ENCODE peak calls at places on chromosomes 5 and 9, in nine cellular contexts. O, T, H, N, D, J, Y, Z and C are unnamed samples.
A peak's percentile ranks its signal among the peaks of the same experiment; 100 is the strongest.

GRCh38 chr5:149529463-149529862 is 21.8 kb downstream of the CSNK1A1 start:
- DNase-seq in D (no peak), J (no peak), T (no peak), N (no peak), Z (no peak), Y (no peak), H (no peak), O (no peak), C (no peak)

GRCh38 chr9:105957830-105958229 is 263.5 kb downstream of the TMEM38B start:
- DNase-seq in J (no peak), N (no peak), O (no peak), H (no peak), Y (no peak), Z (no peak), T (no peak), D (no peak), C (no peak)

GRCh38 chr5:93677344-93678021 is 63.9 kb downstream of the POU5F2 start:
- DNase-seq in D (peak; percentile 42), J (peak; percentile 52), H (no peak), Z (peak; percentile 90), O (peak; percentile 81), T (no peak), Y (no peak), N (no peak), C (no peak)

GRCh38 chr5:131209506-131210191 is 38.9 kb downstream of the LYRM7 start:
- DNase-seq in N (no peak), D (no peak), J (no peak), Z (no peak), O (no peak), Y (no peak), H (no peak), T (no peak), C (no peak)

GRCh38 chr9:34996181-34996904 is 6.8 kb downstream of the DNAJB5 start:
- DNase-seq in T (no peak), Z (no peak), H (no peak), D (no peak), O (no peak), J (no peak), N (no peak), Y (no peak), C (no peak)

GRCh38 chr9:12819436-12820185 is 44.8 kb downstream of the LURAP1L start:
- DNase-seq in J (peak; percentile 26), O (peak; percentile 31), N (no peak), Y (peak; percentile 19), Z (peak; percentile 69), D (peak; percentile 28), T (no peak), H (peak; percentile 70), C (no peak)

GRCh38 chr5:179232091-179232490 is 113.2 kb downstream of the ADAMTS2 start:
- DNase-seq in Z (no peak), H (no peak), N (no peak), Y (no peak), O (no peak), J (no peak), D (no peak), T (peak; percentile 38), C (peak; percentile 33)

GRCh38 chr5:151581841-151582583 is 9.1 kb downstream of the FAT2 start:
- DNase-seq in Y (no peak), Z (no peak), T (no peak), N (no peak), D (no peak), H (no peak), J (peak; percentile 32), O (no peak), C (no peak)

GRCh38 chr5:83636141-83636540 is 84.5 kb downstream of the HAPLN1 start:
- DNase-seq in O (peak; percentile 33), N (no peak), H (no peak), J (no peak), Z (peak; percentile 28), T (no peak), Y (no peak), D (no peak), C (no peak)

GRCh38 chr5:154287136-154287535 is 96.6 kb downstream of the GALNT10 start:
- DNase-seq in N (no peak), D (no peak), Z (peak; percentile 63), O (peak; percentile 84), J (no peak), H (peak; percentile 88), T (no peak), Y (no peak), C (no peak)

GRCh38 chr5:78526049-78526525 is 122.5 kb downstream of the LHFPL2 start:
- DNase-seq in O (peak; percentile 95), N (no peak), H (peak; percentile 35), Y (no peak), D (no peak), J (no peak), Z (peak; percentile 91), T (no peak), C (no peak)

GRCh38 chr5:176364765-176365662 is at the start of gene ARL10:
- DNase-seq in H (no peak), Z (peak; percentile 20), T (peak; percentile 89), Y (peak; percentile 41), J (peak; percentile 74), N (no peak), O (no peak), D (no peak), C (no peak)

GRCh38 chr5:122142480-122142879 is 13.1 kb downstream of the ZNF474 start:
- DNase-seq in H (peak; percentile 20), Y (no peak), O (peak; percentile 86), J (no peak), D (no peak), N (no peak), T (no peak), Z (peak; percentile 85), C (no peak)

GRCh38 chr5:60533789-60534188 is 166.2 kb downstream of the DEPDC1B start:
- DNase-seq in N (no peak), D (no peak), O (no peak), H (no peak), Z (no peak), Y (no peak), T (no peak), J (no peak), C (no peak)

GRCh38 chr9:114539718-114540410 is 34.6 kb upstream of the WHRN start:
- DNase-seq in O (no peak), Y (peak; percentile 25), T (no peak), N (no peak), D (no peak), H (no peak), Z (no peak), J (no peak), C (no peak)

GRCh38 chr9:114532561-114533237 is 27.4 kb upstream of the WHRN start:
- DNase-seq in T (no peak), N (no peak), Z (peak; percentile 52), D (no peak), Y (no peak), O (peak; percentile 10), H (no peak), J (no peak), C (no peak)

GRCh38 chr9:114538241-114538640 is 33.0 kb upstream of the WHRN start:
- DNase-seq in N (no peak), J (no peak), Y (peak; percentile 69), D (peak; percentile 88), O (no peak), Z (no peak), H (peak; percentile 70), T (peak; percentile 78), C (no peak)
- TF ChIP-seq CTCF in N (peak; percentile 32), J (no peak), Y (peak; percentile 55), D (peak; percentile 26), O (no peak), Z (no peak), H (peak; percentile 27), T (peak; percentile 26), C (no peak)

GRCh38 chr9:75083188-75083976 is 4.6 kb downstream of the NMRK1 start:
- DNase-seq in H (no peak), N (no peak), Z (no peak), Y (peak; percentile 71), D (no peak), O (no peak), J (no peak), T (no peak), C (no peak)
- TF ChIP-seq CTCF in H (no peak), N (no peak), Z (no peak), Y (no peak), D (no peak), O (no peak), J (no peak), T (no peak), C (no peak)

GRCh38 chr9:89376286-89376685 is 58.0 kb downstream of the SECISBP2 start:
- DNase-seq in Z (no peak), H (no peak), Y (no peak), T (no peak), J (no peak), O (no peak), N (no peak), D (no peak), C (no peak)

GRCh38 chr9:89374176-89374575 is 55.9 kb downstream of the SECISBP2 start:
- DNase-seq in T (no peak), J (no peak), D (no peak), O (peak; percentile 7), H (no peak), N (no peak), Z (no peak), Y (no peak), C (no peak)

GRCh38 chr9:89376741-89377140 is 58.4 kb downstream of the SECISBP2 start:
- DNase-seq in D (no peak), O (no peak), J (no peak), T (no peak), H (no peak), Z (no peak), Y (no peak), N (no peak), C (no peak)

GRCh38 chr9:89377411-89377810 is 59.1 kb downstream of the SECISBP2 start:
- DNase-seq in H (no peak), N (no peak), Y (no peak), T (peak; percentile 64), J (no peak), D (no peak), O (no peak), Z (no peak), C (no peak)

GRCh38 chr9:89375181-89375760 is 57.0 kb downstream of the SECISBP2 start:
- DNase-seq in H (no peak), J (peak; percentile 43), Y (no peak), D (no peak), N (no peak), O (no peak), T (peak; percentile 86), Z (no peak), C (no peak)
- TF ChIP-seq CTCF in H (no peak), J (no peak), Y (no peak), D (no peak), N (no peak), O (no peak), T (no peak), Z (no peak), C (peak; percentile 13)

GRCh38 chr9:70883056-70883455 is 238.4 kb downstream of the TRPM3 start:
- DNase-seq in Y (no peak), D (no peak), Z (peak; percentile 63), H (no peak), O (peak; percentile 73), N (no peak), T (no peak), J (no peak), C (no peak)
- TF ChIP-seq CTCF in Y (no peak), D (no peak), Z (no peak), H (no peak), O (no peak), N (no peak), T (no peak), J (no peak), C (no peak)

DNA sequence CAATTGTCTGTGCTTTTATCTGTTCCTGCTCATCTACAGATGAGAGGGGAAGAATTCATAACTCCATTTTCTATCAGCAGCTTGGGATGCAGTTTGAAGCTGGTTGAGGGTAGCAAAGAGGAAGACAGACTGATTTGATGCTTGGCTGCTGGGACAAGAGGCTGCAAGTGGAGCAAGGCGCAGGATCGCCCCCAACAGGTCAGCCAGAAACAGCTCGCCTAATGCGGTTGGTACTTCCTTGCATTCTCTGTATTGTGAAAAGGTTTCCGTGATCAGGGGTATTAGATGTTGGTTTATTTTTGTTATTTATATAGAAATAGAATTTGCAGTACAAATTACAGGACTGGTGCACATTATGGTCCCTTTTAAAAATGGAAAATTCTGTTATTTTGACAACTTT is 40.6 kb downstream of the ZNF883 start:
- DNase-seq in N (no peak), Y (peak; percentile 9), H (peak; percentile 25), O (peak; percentile 12), J (peak; percentile 37), Z (peak; percentile 36), T (no peak), D (peak; percentile 29), C (no peak)
- TF ChIP-seq CTCF in N (peak; percentile 46), Y (no peak), H (no peak), O (peak; percentile 31), J (no peak), Z (peak; percentile 37), T (no peak), D (peak; percentile 69), C (no peak)